ENCODE peak calls at places on chromosomes 4 and X, in five cellular contexts. W, L, P, M and E are unnamed samples.

GRCh38 chrX:69236641-69237040 is 71.4 kb upstream of the PJA1 start:
- DNase-seq in W (no peak), L (no peak), P (no peak), M (no peak), E (no peak)

GRCh38 chrX:38804481-38805293 is 3.4 kb downstream of the MID1IP1 start:
- DNase-seq in W (no peak), L (peak), P (peak), M (no peak), E (no peak)

GRCh38 chr4:8347660-8348059 is 78.1 kb downstream of the HTRA3 start:
- DNase-seq in W (no peak), L (no peak), P (no peak), M (no peak), E (no peak)

GRCh38 chr4:104532677-104533076 is 38.0 kb upstream of the CXXC4 start:
- DNase-seq in W (no peak), L (no peak), P (no peak), M (no peak), E (no peak)

GRCh38 chrX:109577055-109577454 is 40.4 kb downstream of the NXT2 start:
- DNase-seq in W (no peak), L (no peak), P (no peak), M (no peak), E (no peak)

GRCh38 chr4:931194-931959 is 739 bp downstream of the GAK start:
- DNase-seq in W (peak), L (no peak), P (no peak), M (no peak), E (no peak)

GRCh38 chr4:163694385-163694784 is 199.9 kb downstream of the TMA16 start:
- DNase-seq in W (peak), L (no peak), P (no peak), M (no peak), E (peak)

GRCh38 chrX:47815901-47816845 is 20.5 kb upstream of the ZNF81 start:
- DNase-seq in W (no peak), L (no peak), P (no peak), M (no peak), E (no peak)

GRCh38 chr4:91621446-91621845 is 682.3 kb upstream of the GRID2 start:
- DNase-seq in W (no peak), L (no peak), P (no peak), M (no peak), E (no peak)

GRCh38 chr4:69321153-69321729 is 41.0 kb downstream of the UGT2B28 start:
- DNase-seq in W (no peak), L (no peak), P (no peak), M (no peak), E (no peak)

GRCh38 chr4:127214001-127214400 is 418.8 kb upstream of the INTU start:
- DNase-seq in W (no peak), L (no peak), P (no peak), M (peak), E (no peak)

GRCh38 chr4:72302981-72303704 is 265.9 kb downstream of the ADAMTS3 start:
- DNase-seq in W (peak), L (no peak), P (no peak), M (peak), E (no peak)

GRCh38 chr4:167767281-167767680 is 325.1 kb upstream of the ANXA10 start:
- DNase-seq in W (no peak), L (no peak), P (no peak), M (no peak), E (no peak)

GRCh38 chr4:16157609-16158503 is 68.4 kb downstream of the TAPT1 start:
- DNase-seq in W (no peak), L (no peak), P (no peak), M (no peak), E (no peak)

DNA sequence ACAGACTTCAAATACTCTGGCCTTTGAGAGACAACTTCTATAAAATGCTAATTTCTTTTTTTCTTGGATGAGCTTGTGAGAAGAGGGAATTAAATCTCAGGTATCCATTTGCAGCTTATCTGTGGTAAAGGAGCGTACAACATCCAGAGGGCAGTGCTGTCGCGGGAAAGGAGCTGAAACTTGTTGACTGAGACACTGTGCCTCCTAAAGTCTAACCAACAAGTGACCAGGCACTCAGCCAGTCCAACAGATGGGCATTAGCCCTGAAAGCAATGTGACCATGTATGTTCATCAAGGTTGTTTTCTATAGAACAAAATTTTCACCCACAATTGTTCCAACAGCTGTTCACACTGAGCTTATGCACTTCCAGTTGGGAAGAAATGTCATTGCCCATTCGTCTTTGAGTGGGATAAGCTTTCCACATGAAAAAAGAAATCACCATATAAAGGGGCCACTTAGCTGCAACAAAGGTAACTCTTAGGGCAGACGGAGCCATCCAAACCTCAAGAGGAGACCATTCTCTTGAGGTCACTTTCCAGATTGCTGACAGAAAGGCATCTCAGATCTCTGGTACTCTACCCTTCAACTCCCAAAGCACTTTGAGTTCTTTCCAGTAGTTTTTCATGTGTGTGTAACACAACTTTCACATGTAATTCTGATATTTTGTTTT is 244.8 kb upstream of the NEIL3 start:
- DNase-seq in W (no peak), L (no peak), P (no peak), M (no peak), E (no peak)
- TF ChIP-seq CTCF in W (no peak), L (no peak), P (no peak), M (no peak), E (no peak)

GRCh38 chr4:15144249-15144966 is 142.1 kb downstream of the CPEB2 start:
- DNase-seq in W (no peak), L (no peak), P (no peak), M (no peak), E (no peak)
- TF ChIP-seq CTCF in W (no peak), L (no peak), P (no peak), M (no peak), E (peak)

GRCh38 chrX:137051978-137052640 is 18.3 kb upstream of the GPR101 start:
- DNase-seq in W (peak), L (peak), P (peak), M (peak), E (no peak)
- TF ChIP-seq CTCF in W (peak), L (peak), P (peak), M (peak), E (peak)

DNA sequence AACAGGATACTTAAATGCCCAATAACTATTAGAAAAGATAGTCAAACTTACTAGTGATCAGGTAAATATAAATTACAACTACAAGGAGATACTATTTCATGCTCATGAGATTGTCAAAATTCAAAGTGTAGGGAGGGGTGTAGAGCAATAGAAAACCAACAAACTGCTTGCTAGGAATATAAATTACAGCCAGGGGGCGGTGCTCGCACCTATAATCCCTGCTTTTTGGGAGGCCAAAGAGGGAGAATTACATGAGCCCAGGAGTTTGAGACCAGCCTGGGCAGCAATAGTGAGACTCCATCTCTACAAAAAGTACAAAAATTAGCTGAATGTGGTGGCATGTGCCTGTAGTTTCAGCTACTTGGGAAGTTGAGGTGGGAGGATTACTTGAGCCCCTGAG is 556.5 kb upstream of the NR3C2 start:
- DNase-seq in W (peak), L (no peak), P (no peak), M (no peak), E (no peak)
- TF ChIP-seq CTCF in W (peak), L (no peak), P (peak), M (no peak), E (peak)